ENCODE peak calls at places on chromosomes 2 and 18, in four cellular contexts. Q is H1, F is EH, A is mesenchymal stem cell. I is an unnamed sample.

GRCh38 chr2:17617955-17618354 is 77.5 kb downstream of the VSNL1 start:
- DNase-seq in Q (no peak), A (no peak), F (no peak), I (no peak)

GRCh38 chr2:241029599-241030332 is 31.3 kb downstream of the SNED1 start:
- DNase-seq in Q (no peak), A (no peak), F (no peak), I (no peak)

GRCh38 chr18:55243255-55243654 is 284.0 kb upstream of the CCDC68 start:
- DNase-seq in Q (no peak), A (no peak), F (no peak), I (no peak)

GRCh38 chr2:136328396-136328795 is 210.4 kb upstream of the CXCR4 start:
- DNase-seq in Q (no peak), A (no peak), F (no peak), I (no peak)

GRCh38 chr18:13562494-13563029 is 163.8 kb downstream of the FAM210A start:
- DNase-seq in Q (no peak), A (no peak), F (no peak), I (no peak)

GRCh38 chr2:222410534-222410933 is 13.8 kb upstream of the SGPP2 start:
- DNase-seq in F (no peak), A (no peak), Q (no peak), I (peak; percentile 47)

GRCh38 chr2:196315388-196316049 is 144.1 kb upstream of the STK17B start:
- DNase-seq in F (peak; percentile 76), A (peak; percentile 55), Q (no peak), I (no peak)

GRCh38 chr2:208929489-208929864 is 494.4 kb upstream of the MAP2 start:
- DNase-seq in F (no peak), Q (no peak), A (no peak), I (no peak)

GRCh38 chr2:159209341-159210306 is 76.9 kb downstream of the WDSUB1 start:
- DNase-seq in F (no peak), A (no peak), Q (no peak), I (no peak)

GRCh38 chr2:140436956-140437355 is 1656.8 kb upstream of the NXPH2 start:
- DNase-seq in F (no peak), A (peak; percentile 10), Q (no peak), I (peak; percentile 4)

GRCh38 chr2:102110596-102111334 is 31.8 kb upstream of the IL1R1 start:
- DNase-seq in F (no peak), A (no peak), Q (no peak), I (no peak)

GRCh38 chr2:6784299-6784698 is 81.4 kb downstream of the CMPK2 start:
- DNase-seq in A (no peak), Q (no peak), F (peak; percentile 30), I (no peak)

GRCh38 chr2:69196327-69197117 is 183.5 kb downstream of the ANTXR1 start:
- DNase-seq in Q (no peak), A (peak; percentile 99), F (peak; percentile 92), I (peak; percentile 53)

GRCh38 chr2:74548919-74549684 is 4.6 kb downstream of the LOXL3 start:
- DNase-seq in Q (no peak), A (peak; percentile 44), F (peak; percentile 65), I (peak; percentile 87)

GRCh38 chr2:232142049-232142448 is 180.5 kb downstream of the DIS3L2 start:
- DNase-seq in A (peak; percentile 46), Q (no peak), F (peak; percentile 43), I (peak; percentile 41)